ENCODE peak calls at places on chromosomes 12 and 14, in seven cellular contexts. M is heart right ventricle, Q is DND-41, T is NT2/D1, K is Peyer's patch, I is stomach, G is mammary epithelial cell. J is an unnamed sample. For H3K4me1, the result is how much of the 10 kb centered on the place peaks cover.

GRCh38 chr14:52253503-52253902 is 14.0 kb upstream of the PTGDR start:
- DNase-seq in M (no peak), Q (no peak), T (peak), K (no peak), I (no peak), G (no peak), J (no peak)

GRCh38 chr12:104630230-104630670 is 173.5 kb downstream of the CHST11 start:
- DNase-seq in M (no peak), Q (no peak), T (no peak), K (no peak), I (no peak), G (no peak), J (no peak)

GRCh38 chr12:104458645-104459555 is 2.2 kb downstream of the CHST11 start:
- DNase-seq in M (peak), Q (peak), T (no peak), K (peak), I (no peak), G (peak), J (no peak)

GRCh38 chr12:7060353-7060954 is at the start of gene C1S:
- DNase-seq in M (peak), Q (no peak), T (peak), K (no peak), I (peak), G (peak), J (peak)

GRCh38 chr12:39236994-39237393 is 205.9 kb downstream of the KIF21A start:
- DNase-seq in M (no peak), Q (no peak), T (no peak), K (no peak), I (no peak), G (peak), J (no peak)

GRCh38 chr12:50398931-50399330 is 1.8 kb upstream of the LARP4 start:
- DNase-seq in M (no peak), Q (no peak), T (no peak), K (no peak), I (no peak), G (no peak), J (peak)

GRCh38 chr14:77880056-77880455 is 80.1 kb downstream of the ADCK1 start:
- DNase-seq in M (peak), Q (no peak), T (no peak), K (no peak), I (peak), G (no peak), J (no peak)

GRCh38 chr12:57796996-57797395 is 14.4 kb downstream of the TSFM start:
- DNase-seq in M (no peak), Q (no peak), T (no peak), K (no peak), I (no peak), G (no peak), J (no peak)

GRCh38 chr12:119036878-119037493 is 55.6 kb downstream of the SRRM4 start:
- DNase-seq in M (no peak), Q (peak), T (peak), K (no peak), I (peak), G (no peak), J (no peak)

GRCh38 chr12:45290218-45290609 is 74.3 kb downstream of the ANO6 start:
- DNase-seq in M (no peak), Q (no peak), T (no peak), K (no peak), I (no peak), G (peak), J (no peak)

GRCh38 chr12:121811434-121812319 is 7.9 kb downstream of the SETD1B start:
- DNase-seq in M (peak), Q (peak), T (no peak), K (no peak), I (peak), G (peak), J (peak)

GRCh38 chr14:103887557-103888115 is 40.3 kb upstream of the PPP1R13B start:
- DNase-seq in M (no peak), Q (no peak), T (no peak), K (no peak), I (no peak), G (no peak), J (no peak)

GRCh38 chr14:103886304-103887169 is 39.2 kb upstream of the PPP1R13B start:
- DNase-seq in M (no peak), Q (no peak), T (no peak), K (no peak), I (no peak), G (no peak), J (no peak)

GRCh38 chr14:103884854-103885253 is 37.5 kb upstream of the PPP1R13B start:
- DNase-seq in M (no peak), Q (no peak), T (no peak), K (no peak), I (no peak), G (no peak), J (no peak)

GRCh38 chr14:103887170-103887501 is 39.8 kb upstream of the PPP1R13B start:
- DNase-seq in M (no peak), Q (no peak), T (no peak), K (no peak), I (no peak), G (no peak), J (no peak)

GRCh38 chr14:103885509-103885932 is 38.1 kb upstream of the PPP1R13B start:
- DNase-seq in M (no peak), Q (no peak), T (no peak), K (no peak), I (no peak), G (no peak), J (no peak)
- H3K4me1 ChIP-seq in M (under half), Q (under half), T (under half), K (under half), I (half or more), G (under half), J (under half)

GRCh38 chr12:13724136-13724535 is 257.3 kb downstream of the GRIN2B start:
- DNase-seq in M (no peak), Q (no peak), T (no peak), K (no peak), I (no peak), G (no peak), J (no peak)

GRCh38 chr12:13719986-13720385 is 261.4 kb downstream of the GRIN2B start:
- DNase-seq in M (no peak), Q (no peak), T (no peak), K (no peak), I (no peak), G (no peak), J (no peak)

GRCh38 chr12:13727707-13728147 is 253.7 kb downstream of the GRIN2B start:
- DNase-seq in M (no peak), Q (no peak), T (peak), K (no peak), I (no peak), G (peak), J (no peak)

DNA sequence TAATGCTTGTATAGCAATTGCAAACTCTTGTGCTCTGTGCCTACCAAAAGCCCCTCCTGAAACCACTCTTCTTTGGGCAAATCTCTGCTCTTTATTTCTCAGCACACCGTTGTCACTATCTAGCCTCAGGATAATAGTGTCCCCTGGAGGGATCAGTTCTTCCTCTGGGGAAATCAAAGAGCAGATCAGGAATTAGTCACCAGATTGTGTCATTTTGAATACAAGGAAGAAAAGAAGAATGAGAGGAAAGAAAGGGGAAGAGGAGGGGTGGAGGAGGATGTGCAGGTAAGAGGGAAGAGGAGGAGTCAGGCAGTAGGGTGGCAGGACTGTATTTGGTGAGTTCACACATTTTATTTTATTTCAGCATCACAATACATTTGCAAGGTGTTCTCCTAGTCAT is 256.4 kb downstream of the GRIN2B start:
- DNase-seq in M (no peak), Q (no peak), T (no peak), K (no peak), I (no peak), G (peak), J (no peak)
- H3K4me1 ChIP-seq in M (under half), Q (under half), T (under half), K (under half), I (under half), G (under half), J (under half)

DNA sequence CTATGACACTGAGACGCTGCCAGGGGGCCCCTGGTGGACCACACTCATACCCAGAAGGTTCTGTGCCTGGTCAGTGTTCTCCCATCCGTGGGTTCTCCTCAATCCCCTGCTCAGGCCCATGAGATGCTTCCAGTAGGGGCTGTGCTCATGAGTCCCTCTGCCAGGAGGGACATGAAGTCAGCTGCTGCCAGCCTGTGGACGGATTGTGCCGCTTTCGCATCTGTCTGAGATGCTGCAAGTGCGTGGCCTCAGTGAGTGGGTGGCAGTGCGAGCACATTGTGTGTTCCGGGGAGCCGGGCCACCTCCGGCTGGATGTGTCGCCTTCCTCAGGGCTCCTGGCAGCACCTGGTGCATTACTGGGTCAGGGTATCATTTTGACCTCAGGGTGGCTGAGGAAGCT is 15.5 kb downstream of the TUNAR start:
- DNase-seq in M (no peak), Q (no peak), T (no peak), K (no peak), I (no peak), G (no peak), J (no peak)
- H3K4me1 ChIP-seq in M (under half), Q (under half), T (under half), K (under half), I (under half), G (under half), J (under half)

GRCh38 chr14:74977164-74977900 is 21.9 kb upstream of the PGF start:
- DNase-seq in M (no peak), Q (no peak), T (no peak), K (no peak), I (no peak), G (no peak), J (no peak)

GRCh38 chr14:74979029-74979428 is 23.6 kb upstream of the PGF start:
- DNase-seq in M (no peak), Q (no peak), T (no peak), K (no peak), I (no peak), G (no peak), J (no peak)

GRCh38 chr14:74976264-74977113 is 21.1 kb upstream of the PGF start:
- DNase-seq in M (no peak), Q (no peak), T (no peak), K (no peak), I (no peak), G (no peak), J (no peak)

GRCh38 chr14:74978416-74978947 is 23.1 kb upstream of the PGF start:
- DNase-seq in M (no peak), Q (no peak), T (no peak), K (no peak), I (no peak), G (peak), J (no peak)

DNA sequence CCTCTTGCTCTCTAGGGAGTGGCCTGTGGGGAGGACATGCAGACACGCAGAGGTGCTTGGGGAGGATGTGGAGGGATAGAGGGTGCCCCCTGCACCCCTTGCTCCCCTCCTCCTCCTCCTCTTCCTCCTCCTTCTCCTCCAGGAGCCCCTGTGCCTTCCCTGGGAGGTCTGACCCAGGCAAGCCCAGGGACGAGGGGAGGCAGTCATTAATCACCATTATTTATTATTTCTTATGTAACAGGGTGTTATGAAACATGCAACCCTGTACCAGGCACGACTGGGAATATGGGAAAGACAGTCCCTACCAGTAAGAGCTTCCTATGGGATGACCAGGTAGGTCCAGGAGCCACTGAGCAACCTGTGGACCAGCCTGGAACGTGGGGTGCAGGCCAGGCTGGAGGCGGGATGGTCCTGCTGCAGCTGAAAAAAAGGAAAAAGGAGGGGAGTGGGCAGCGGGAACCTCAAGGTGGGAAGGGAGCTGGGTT is 22.5 kb upstream of the PGF start:
- DNase-seq in M (no peak), Q (no peak), T (no peak), K (no peak), I (no peak), G (no peak), J (no peak)
- H3K4me1 ChIP-seq in M (half or more), Q (under half), T (under half), K (under half), I (under half), G (under half), J (under half)

DNA sequence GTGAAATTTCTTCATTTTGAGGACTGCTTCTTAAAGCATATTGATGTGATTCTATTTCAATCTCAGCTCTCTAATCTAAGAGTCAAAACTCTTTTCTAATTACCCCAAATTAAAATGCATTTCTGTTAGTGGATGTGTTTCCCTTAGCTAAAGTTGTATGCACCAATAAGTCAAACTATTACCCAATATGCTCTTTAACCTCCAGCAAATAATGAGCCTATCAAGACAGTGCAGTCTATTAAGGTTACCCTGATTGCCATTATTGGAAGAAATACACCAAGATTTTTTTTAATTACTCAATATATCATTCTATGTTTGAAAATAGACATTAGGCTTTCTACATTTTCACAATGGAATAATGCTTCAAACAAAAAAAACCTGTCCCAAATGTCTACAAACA is 310.0 kb downstream of the BTG1 start:
- DNase-seq in M (no peak), Q (no peak), T (no peak), K (no peak), I (no peak), G (no peak), J (no peak)
- H3K4me1 ChIP-seq in M (under half), Q (under half), T (under half), K (under half), I (under half), G (under half), J (under half)

GRCh38 chr14:85580536-85581165 is 50.7 kb downstream of the FLRT2 start:
- DNase-seq in M (no peak), Q (no peak), T (no peak), K (no peak), I (no peak), G (no peak), J (no peak)

GRCh38 chr14:85577542-85578140 is 47.7 kb downstream of the FLRT2 start:
- DNase-seq in M (no peak), Q (no peak), T (no peak), K (no peak), I (no peak), G (no peak), J (no peak)

GRCh38 chr14:85576848-85577541 is 47.1 kb downstream of the FLRT2 start:
- DNase-seq in M (no peak), Q (no peak), T (no peak), K (no peak), I (no peak), G (no peak), J (no peak)

GRCh38 chr14:85578925-85579324 is 49.0 kb downstream of the FLRT2 start:
- DNase-seq in M (no peak), Q (no peak), T (no peak), K (no peak), I (no peak), G (no peak), J (no peak)

GRCh38 chr14:85579957-85580356 is 50.0 kb downstream of the FLRT2 start:
- DNase-seq in M (no peak), Q (no peak), T (no peak), K (no peak), I (no peak), G (no peak), J (no peak)
- H3K4me1 ChIP-seq in M (under half), Q (under half), T (under half), K (under half), I (under half), G (under half), J (under half)

GRCh38 chr14:61672796-61673195 is 22.5 kb upstream of the HIF1A start:
- DNase-seq in M (no peak), Q (no peak), T (no peak), K (no peak), I (no peak), G (no peak), J (no peak)
- H3K4me1 ChIP-seq in M (under half), Q (under half), T (under half), K (under half), I (under half), G (under half), J (under half)